ENCODE peak calls at places on chromosomes 13 and 19, in seven cellular contexts. V is kidney epithelial cell; B is effector memory CD4-positive, alpha-beta T cell; M is HCT116; W is fibroblast of the aortic adventitia; H is pancreas; Y is tibial artery. Q is an unnamed sample.

GRCh38 chr13:72728290-72728605 is 525 bp downstream of the BORA start:
- DNase-seq in W (no peak), H (no peak), V (no peak), M (no peak), B (no peak), Y (no peak), Q (no peak)

GRCh38 chr19:35468637-35469036 is 20.6 kb downstream of the FFAR2 start:
- DNase-seq in W (peak; percentile 13), B (peak; percentile 46), H (peak; percentile 71), V (no peak), M (peak; percentile 22), Y (no peak), Q (peak; percentile 76)

GRCh38 chr13:46469064-46469463 is 82.0 kb upstream of the RUBCNL start:
- DNase-seq in Y (no peak), V (peak; percentile 10), H (no peak), M (no peak), W (peak; percentile 86), B (no peak), Q (no peak)

GRCh38 chr19:510606-511100 is 3.4 kb downstream of the TPGS1 start:
- DNase-seq in W (peak; percentile 76), B (peak; percentile 82), V (no peak), Y (no peak), H (peak; percentile 84), M (peak; percentile 80), Q (peak; percentile 92)

GRCh38 chr13:24511824-24512207 is 762 bp downstream of the PARP4 start:
- DNase-seq in W (no peak), B (no peak), H (no peak), V (no peak), Y (no peak), M (no peak), Q (peak; percentile 48)

GRCh38 chr13:51687928-51688714 is 103.9 kb downstream of the WDFY2 start:
- DNase-seq in B (no peak), Y (no peak), V (no peak), M (no peak), W (no peak), H (no peak), Q (no peak)

GRCh38 chr13:67226686-67227085 is 3.5 kb downstream of the PCDH9 start:
- DNase-seq in Y (no peak), M (no peak), W (no peak), H (no peak), B (no peak), V (no peak), Q (no peak)

GRCh38 chr13:93283255-93283654 is 56.6 kb downstream of the GPC6 start:
- DNase-seq in M (no peak), W (no peak), B (no peak), V (no peak), H (no peak), Y (no peak), Q (no peak)

GRCh38 chr13:26721251-26721939 is 39.2 kb downstream of the GPR12 start:
- DNase-seq in Y (no peak), W (no peak), H (no peak), B (no peak), M (no peak), V (no peak), Q (no peak)

GRCh38 chr13:27341616-27342015 is 71.0 kb downstream of the RASL11A start:
- DNase-seq in W (no peak), V (no peak), H (no peak), M (no peak), B (no peak), Y (no peak), Q (no peak)

GRCh38 chr19:4213116-4213515 is 16.2 kb upstream of the EBI3 start:
- DNase-seq in Y (no peak), H (no peak), M (no peak), V (no peak), W (no peak), B (no peak), Q (no peak)

GRCh38 chr13:110108348-110109139 is 198.4 kb downstream of the COL4A1 start:
- DNase-seq in V (peak; percentile 41), Y (peak; percentile 91), H (peak; percentile 78), M (peak; percentile 53), W (peak; percentile 88), B (no peak), Q (no peak)

GRCh38 chr19:35449347-35450043 is 1.4 kb downstream of the FFAR2 start:
- DNase-seq in M (no peak), W (no peak), H (no peak), B (no peak), V (no peak), Y (no peak), Q (no peak)

GRCh38 chr13:23701646-23702045 is 131.4 kb downstream of the TNFRSF19 start:
- DNase-seq in M (no peak), H (no peak), W (peak; percentile 99), V (no peak), B (no peak), Y (peak; percentile 93), Q (no peak)

GRCh38 chr13:41334810-41335209 is 23.7 kb downstream of the NAA16 start:
- DNase-seq in V (no peak), H (no peak), M (no peak), Y (no peak), B (no peak), W (no peak), Q (no peak)

GRCh38 chr19:35479278-35479677 is 11.0 kb downstream of the KRTDAP start:
- DNase-seq in M (no peak), V (no peak), W (no peak), Y (no peak), H (no peak), B (no peak), Q (no peak)

GRCh38 chr19:33373701-33374405 is at the start of gene CEBPG:
- DNase-seq in B (no peak), M (no peak), V (no peak), Y (peak; percentile 80), H (peak; percentile 81), W (peak; percentile 69), Q (peak; percentile 75)

GRCh38 chr13:107461751-107462150 is 753.6 kb downstream of the LIG4 start:
- DNase-seq in M (no peak), W (peak; percentile 39), V (no peak), Y (no peak), H (no peak), B (no peak), Q (no peak)

GRCh38 chr13:21675095-21676007 is 4.5 kb downstream of the FGF9 start:
- DNase-seq in Y (no peak), M (no peak), W (no peak), H (peak; percentile 80), V (no peak), B (no peak), Q (peak; percentile 69)

GRCh38 chr13:66492479-66492878 is 737.7 kb downstream of the PCDH9 start:
- DNase-seq in V (no peak), W (no peak), B (no peak), M (peak; percentile 10), Y (no peak), H (no peak), Q (peak; percentile 90)

GRCh38 chr13:30705672-30706071 is 29.7 kb upstream of the ALOX5AP start:
- DNase-seq in H (no peak), Y (no peak), W (no peak), V (no peak), M (no peak), B (no peak), Q (no peak)

GRCh38 chr19:1082165-1082927 is 12.8 kb downstream of the POLR2E start:
- DNase-seq in W (peak; percentile 20), V (no peak), M (peak; percentile 89), B (peak; percentile 76), H (peak; percentile 96), Y (no peak), Q (peak; percentile 95)

GRCh38 chr13:30268673-30269072 is 38.7 kb downstream of the KATNAL1 start:
- DNase-seq in W (no peak), H (no peak), M (no peak), Y (no peak), B (no peak), V (no peak), Q (no peak)

DNA sequence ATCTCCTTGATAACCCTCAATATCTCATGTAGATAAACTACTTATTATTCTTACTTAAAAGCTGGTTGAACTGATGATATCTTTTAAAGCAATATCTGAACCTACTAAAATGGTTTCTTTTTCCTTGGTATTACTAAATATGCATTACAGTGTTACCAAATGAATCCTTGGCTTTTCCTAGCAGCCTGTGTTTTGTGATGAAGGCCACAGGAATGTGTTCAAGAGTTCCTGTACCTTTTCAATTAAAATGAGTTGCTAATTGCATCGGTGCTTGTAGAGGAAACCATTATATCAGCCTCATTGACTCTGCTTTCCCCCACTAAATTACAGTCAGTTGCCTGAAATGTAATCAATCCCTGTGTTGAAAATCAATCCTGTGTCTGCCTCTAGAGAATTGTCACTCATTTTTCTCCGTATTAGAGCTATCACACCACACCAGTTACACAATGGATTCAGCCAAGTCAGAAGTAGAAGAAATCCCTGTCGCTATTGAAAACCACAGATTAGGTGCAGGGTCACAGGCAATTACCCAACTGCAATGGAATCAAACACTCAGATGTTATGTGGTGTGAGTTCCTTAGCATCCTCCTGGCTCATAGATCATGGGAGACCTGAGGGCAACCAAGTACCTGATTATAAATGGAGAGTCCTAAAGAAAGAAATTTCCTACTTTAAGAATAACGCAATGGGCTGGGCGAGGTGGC is 13.3 kb downstream of the FAM216B start:
- DNase-seq in H (no peak), Y (no peak), V (no peak), M (no peak), B (no peak), W (no peak), Q (no peak)
- H3K4me3 ChIP-seq in H (no peak overlapping the region), Y (no peak overlapping the region), V (no peak overlapping the region), M (no peak overlapping the region), B (no peak overlapping the region), W (no peak overlapping the region), Q (no peak overlapping the region)

GRCh38 chr19:14718522-14719113 is 28.8 kb downstream of the ZNF333 start:
- DNase-seq in H (no peak), W (peak; percentile 3), M (no peak), B (no peak), Y (no peak), V (no peak), Q (no peak)
- H3K4me3 ChIP-seq in H (no peak overlapping the region), W (no peak overlapping the region), M (no peak overlapping the region), B (no peak overlapping the region), Y (no peak overlapping the region), V (no peak overlapping the region), Q (no peak overlapping the region)

GRCh38 chr13:52849727-52850395 is 1.4 kb upstream of the PCDH8 start:
- DNase-seq in W (no peak), V (no peak), H (no peak), B (no peak), M (no peak), Y (no peak), Q (no peak)
- H3K4me3 ChIP-seq in W (no peak overlapping the region), V (no peak overlapping the region), H (no peak overlapping the region), B (no peak overlapping the region), M (no peak overlapping the region), Y (no peak overlapping the region), Q (no peak overlapping the region)

GRCh38 chr13:85377783-85378182 is 421.4 kb downstream of the SLITRK6 start:
- DNase-seq in B (no peak), Y (no peak), H (no peak), W (no peak), M (no peak), V (no peak), Q (no peak)

GRCh38 chr13:85379991-85380390 is 419.2 kb downstream of the SLITRK6 start:
- DNase-seq in V (no peak), M (no peak), H (no peak), W (no peak), B (no peak), Y (no peak), Q (peak; percentile 11)

GRCh38 chr13:85381082-85381481 is 418.1 kb downstream of the SLITRK6 start:
- DNase-seq in H (no peak), B (no peak), Y (no peak), V (no peak), M (no peak), W (no peak), Q (no peak)

GRCh38 chr13:85383291-85383690 is 415.9 kb downstream of the SLITRK6 start:
- DNase-seq in Y (no peak), B (no peak), V (no peak), H (no peak), M (no peak), W (no peak), Q (peak; percentile 61)

GRCh38 chr13:85379433-85379832 is 419.8 kb downstream of the SLITRK6 start:
- DNase-seq in W (no peak), B (no peak), V (no peak), M (no peak), H (no peak), Y (no peak), Q (peak; percentile 32)
- H3K4me3 ChIP-seq in W (no peak overlapping the region), B (peak overlapping the region; percentile 23), V (no peak overlapping the region), M (no peak overlapping the region), H (no peak overlapping the region), Y (no peak overlapping the region), Q (peak overlapping the region; percentile 51)

Q was measured in OCI-LY7.